ENCODE peak calls at places on chromosomes 1 and 21, in seven cellular contexts. I, U, B, J, Y, P and E are unnamed samples.

GRCh38 chr1:10866314-10867091 is 70.1 kb upstream of the CASZ1 start:
- DNase-seq in I (no peak), U (no peak), B (peak; percentile 30), J (no peak), Y (peak; percentile 33), P (peak; percentile 43), E (no peak)

GRCh38 chr1:154954541-154954940 is 1.4 kb downstream of the PBXIP1 start:
- DNase-seq in I (no peak), U (no peak), B (no peak), J (no peak), Y (no peak), P (no peak), E (no peak)

GRCh38 chr1:8712413-8713229 is 104.8 kb downstream of the RERE start:
- DNase-seq in I (no peak), U (no peak), B (no peak), J (peak; percentile 85), Y (peak; percentile 71), P (peak; percentile 70), E (peak; percentile 89)

GRCh38 chr1:155127105-155127671 is 488 bp upstream of the EFNA1 start:
- DNase-seq in I (peak; percentile 86), U (no peak), B (no peak), J (no peak), Y (peak; percentile 96), P (no peak), E (no peak)

GRCh38 chr1:16981269-16981849 is 939 bp upstream of the MFAP2 start:
- DNase-seq in I (no peak), U (no peak), B (no peak), J (no peak), Y (peak; percentile 96), P (no peak), E (no peak)

GRCh38 chr21:43905726-43906455 is 40.9 kb downstream of the AGPAT3 start:
- DNase-seq in I (peak; percentile 30), U (no peak), B (no peak), J (no peak), Y (no peak), P (no peak), E (no peak)

GRCh38 chr1:179955731-179956130 is 1.1 kb downstream of the CEP350 start:
- DNase-seq in I (no peak), U (no peak), B (no peak), J (no peak), Y (no peak), P (no peak), E (peak; percentile 19)

GRCh38 chr1:33519240-33519884 is 46.9 kb downstream of the ZSCAN20 start:
- DNase-seq in I (no peak), U (no peak), B (no peak), J (no peak), Y (peak; percentile 29), P (no peak), E (peak; percentile 9)

GRCh38 chr1:111758373-111758772 is 2.7 kb downstream of the DDX20 start:
- DNase-seq in I (no peak), U (no peak), B (no peak), J (peak; percentile 10), Y (no peak), P (no peak), E (peak; percentile 51)

GRCh38 chr1:226749467-226749866 is 10.4 kb upstream of the ITPKB start:
- DNase-seq in I (no peak), U (no peak), B (no peak), J (no peak), Y (no peak), P (no peak), E (no peak)